ENCODE peak calls at places on chromosomes 13 and 19, in nine cellular contexts. N, C, E, Q, F, D, X, O and J are unnamed samples.

GRCh38 chr19:44623080-44623479 is 9.7 kb downstream of the IGSF23 start:
- DNase-seq in N (no peak), C (no peak), E (peak), Q (no peak), F (peak), D (no peak), X (no peak), O (no peak), J (no peak)

GRCh38 chr19:44741841-44742352 is 6.6 kb upstream of the BCL3 start:
- DNase-seq in N (peak), C (no peak), E (peak), Q (no peak), F (peak), D (peak), X (no peak), O (peak), J (no peak)

GRCh38 chr13:100588350-100589177 is at the start of gene GGACT:
- DNase-seq in N (peak), C (peak), E (peak), Q (peak), F (peak), D (peak), X (peak), O (peak), J (peak)

GRCh38 chr13:111506621-111507020 is 186.2 kb downstream of the TEX29 start:
- DNase-seq in N (no peak), C (no peak), E (no peak), Q (no peak), F (no peak), D (peak), X (no peak), O (no peak), J (no peak)

GRCh38 chr19:13953021-13953531 is 767 bp downstream of the DCAF15 start:
- DNase-seq in N (no peak), C (no peak), E (peak), Q (no peak), F (peak), D (no peak), X (peak), O (peak), J (no peak)

GRCh38 chr13:23855360-23855759 is 33.8 kb downstream of the MIPEP start:
- DNase-seq in N (no peak), C (no peak), E (no peak), Q (no peak), F (no peak), D (no peak), X (no peak), O (no peak), J (no peak)

GRCh38 chr13:22915442-22916082 is 265.2 kb upstream of the SGCG start:
- DNase-seq in N (peak), C (peak), E (peak), Q (peak), F (peak), D (peak), X (peak), O (peak), J (peak)

GRCh38 chr19:46578450-46578849 is 22.7 kb upstream of the CALM3 start:
- DNase-seq in N (no peak), C (no peak), E (no peak), Q (no peak), F (no peak), D (no peak), X (no peak), O (no peak), J (no peak)

GRCh38 chr13:47480121-47480520 is 521.0 kb downstream of the SUCLA2 start:
- DNase-seq in N (no peak), C (no peak), E (peak), Q (no peak), F (peak), D (no peak), X (no peak), O (no peak), J (no peak)

GRCh38 chr13:89380101-89380500 is 1708.9 kb downstream of the SLITRK5 start:
- DNase-seq in N (no peak), C (no peak), E (no peak), Q (no peak), F (no peak), D (no peak), X (no peak), O (no peak), J (peak)

GRCh38 chr19:17951151-17952040 is 15.5 kb upstream of the KCNN1 start:
- DNase-seq in N (no peak), C (no peak), E (no peak), Q (peak), F (no peak), D (no peak), X (no peak), O (no peak), J (no peak)

GRCh38 chr13:21913010-21913409 is 242.1 kb downstream of the FGF9 start:
- DNase-seq in N (no peak), C (no peak), E (no peak), Q (peak), F (peak), D (no peak), X (no peak), O (no peak), J (no peak)

GRCh38 chr13:47875206-47875605 is 125.9 kb downstream of the SUCLA2 start:
- DNase-seq in N (no peak), C (no peak), E (no peak), Q (no peak), F (no peak), D (no peak), X (no peak), O (no peak), J (no peak)

GRCh38 chr19:50039968-50040367 is 14.2 kb downstream of the ZNF473 start:
- DNase-seq in N (no peak), C (no peak), E (no peak), Q (no peak), F (peak), D (no peak), X (no peak), O (no peak), J (no peak)

GRCh38 chr13:48492123-48493075 is 40.5 kb downstream of the RCBTB2 start:
- DNase-seq in N (peak), C (peak), E (peak), Q (peak), F (peak), D (peak), X (peak), O (peak), J (peak)

GRCh38 chr13:31209172-31209818 is 9.5 kb downstream of the B3GLCT start:
- DNase-seq in N (peak), C (no peak), E (peak), Q (peak), F (peak), D (no peak), X (no peak), O (peak), J (no peak)

GRCh38 chr13:106496072-106496997 is 39.1 kb downstream of the EFNB2 start:
- DNase-seq in N (no peak), C (no peak), E (peak), Q (peak), F (no peak), D (no peak), X (no peak), O (no peak), J (no peak)

GRCh38 chr19:19171110-19171672 is 1.1 kb upstream of the MEF2B start:
- DNase-seq in N (no peak), C (no peak), E (no peak), Q (no peak), F (no peak), D (no peak), X (no peak), O (no peak), J (no peak)

GRCh38 chr19:19171821-19172532 is 1.9 kb upstream of the MEF2B start:
- DNase-seq in N (no peak), C (peak), E (peak), Q (no peak), F (peak), D (no peak), X (peak), O (no peak), J (no peak)

GRCh38 chr19:19170053-19170945 is at the start of gene MEF2B:
- DNase-seq in N (peak), C (peak), E (peak), Q (peak), F (peak), D (peak), X (peak), O (peak), J (peak)

GRCh38 chr19:19167612-19168011 is 2.5 kb downstream of the MEF2B start:
- DNase-seq in N (no peak), C (no peak), E (no peak), Q (no peak), F (no peak), D (no peak), X (no peak), O (no peak), J (no peak)

GRCh38 chr19:19169236-19170052 is 619 bp downstream of the MEF2B start:
- DNase-seq in N (no peak), C (no peak), E (no peak), Q (no peak), F (no peak), D (no peak), X (peak), O (no peak), J (no peak)
- H3K4me3 ChIP-seq in N (no peak), C (peak), E (no peak), Q (no peak), F (no peak), D (no peak), X (peak), O (peak), J (peak)

DNA sequence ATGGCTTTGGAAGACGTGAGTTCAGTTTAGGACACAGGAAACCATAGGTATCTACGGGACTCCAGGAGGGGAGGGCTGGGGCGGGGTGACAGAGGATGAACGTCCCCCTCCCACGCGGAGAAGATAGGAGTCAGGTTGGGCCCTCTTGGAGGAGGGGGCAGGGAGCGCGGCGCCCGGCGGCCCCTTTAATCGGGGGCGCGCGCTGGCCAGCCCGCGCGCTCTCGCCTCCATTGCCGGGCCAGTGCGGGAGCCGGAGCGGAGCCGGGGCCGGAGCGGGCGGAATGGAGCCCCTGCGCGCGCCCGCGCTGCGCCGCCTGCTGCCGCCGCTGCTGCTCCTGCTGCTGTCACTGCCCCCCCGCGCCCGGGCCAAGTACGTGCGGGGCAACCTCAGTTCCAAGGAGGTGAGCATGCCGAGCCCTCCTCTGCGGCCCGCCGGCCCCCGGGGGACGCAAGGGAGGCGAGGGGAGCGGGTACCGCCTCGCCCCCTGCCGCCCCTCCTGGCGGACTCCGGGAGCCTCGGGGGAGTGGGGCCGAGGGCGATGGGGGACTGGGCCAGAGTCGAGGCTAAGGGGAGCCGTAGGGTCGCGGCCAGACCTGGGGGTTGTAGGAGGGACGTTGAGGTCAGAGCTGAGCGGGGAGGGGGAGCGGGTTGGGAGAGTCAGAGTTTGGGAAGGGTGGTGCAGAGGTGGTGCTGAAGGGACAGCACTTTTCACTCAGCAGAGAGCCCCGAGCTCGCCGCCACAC is at the start of gene TMEM145:
- DNase-seq in N (no peak), C (peak), E (peak), Q (peak), F (peak), D (no peak), X (peak), O (peak), J (no peak)
- H3K4me3 ChIP-seq in N (peak), C (peak), E (peak), Q (peak), F (peak), D (no peak), X (peak), O (peak), J (peak)

GRCh38 chr13:33797622-33798021 is 20.3 kb upstream of the RFC3 start:
- DNase-seq in N (no peak), C (no peak), E (peak), Q (no peak), F (peak), D (no peak), X (no peak), O (no peak), J (no peak)
- H3K4me3 ChIP-seq in N (no peak), C (no peak), E (no peak), Q (no peak), F (peak), D (no peak), X (no peak), O (peak), J (no peak)

DNA sequence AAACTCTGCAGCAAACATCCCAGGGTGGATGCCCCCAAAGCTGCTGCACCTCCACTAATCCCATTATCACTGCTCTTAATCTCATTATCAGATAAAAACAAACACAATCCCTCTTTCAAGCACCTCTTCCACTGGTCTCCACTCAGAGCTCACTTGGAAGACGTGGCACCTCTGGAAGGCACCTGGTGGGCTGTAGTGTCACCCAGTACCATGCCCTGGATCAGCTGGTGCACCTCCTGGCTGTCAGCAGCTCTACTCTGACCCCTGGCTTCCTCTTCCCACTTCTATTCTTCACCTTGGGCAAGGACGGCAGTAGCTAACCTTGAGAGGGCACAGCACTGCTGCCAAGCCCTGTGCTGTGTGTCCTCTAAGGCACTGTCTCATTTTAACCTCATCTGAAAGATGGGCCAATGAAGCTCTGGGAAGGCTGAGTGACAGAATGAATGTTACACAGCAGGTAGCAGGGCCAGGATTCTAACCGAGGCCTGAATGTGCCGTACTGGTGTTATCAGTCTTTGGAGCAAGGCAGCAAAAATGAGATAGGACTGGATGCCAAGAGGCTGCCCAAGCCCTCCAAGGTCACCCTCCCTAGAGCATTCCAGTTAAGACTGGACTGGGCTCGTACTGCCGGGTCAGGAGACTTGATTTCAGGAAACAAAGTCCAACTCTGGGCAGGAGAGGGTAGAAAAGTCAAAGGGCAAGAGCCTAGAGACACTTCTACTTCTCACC is 7.4 kb downstream of the BRD4 start:
- DNase-seq in N (peak), C (no peak), E (no peak), Q (peak), F (no peak), D (peak), X (no peak), O (peak), J (no peak)
- H3K4me3 ChIP-seq in N (no peak), C (no peak), E (no peak), Q (no peak), F (no peak), D (no peak), X (no peak), O (no peak), J (no peak)

GRCh38 chr19:6604906-6605305 is 14.0 kb upstream of the CD70 start:
- DNase-seq in N (no peak), C (no peak), E (no peak), Q (no peak), F (no peak), D (no peak), X (peak), O (no peak), J (no peak)
- H3K4me3 ChIP-seq in N (no peak), C (no peak), E (no peak), Q (no peak), F (no peak), D (no peak), X (peak), O (no peak), J (no peak)